ENCODE peak calls at places on chromosome 19, in five cellular contexts. I, Q, U, D and H are unnamed samples. For H3K9me3, the result is how much of the 10 kb centered on the place peaks cover.

GRCh38 chr19:35596366-35596999 is 10.5 kb downstream of the PMIS2 start:
- DNase-seq in I (no peak), Q (no peak), U (no peak), D (no peak), H (no peak)

GRCh38 chr19:44003461-44004134 is 841 bp downstream of the ZNF230 start:
- DNase-seq in I (no peak), Q (no peak), U (peak), D (no peak), H (no peak)

GRCh38 chr19:40549007-40549708 is 27.5 kb upstream of the SHKBP1 start:
- DNase-seq in I (peak), Q (peak), U (peak), D (no peak), H (peak)

GRCh38 chr19:53157601-53158000 is 1.3 kb downstream of the ZNF347 start:
- DNase-seq in I (no peak), Q (no peak), U (peak), D (no peak), H (peak)

GRCh38 chr19:35885909-35886308 is 14.4 kb downstream of the NFKBID start:
- DNase-seq in I (no peak), Q (no peak), U (no peak), D (no peak), H (no peak)

GRCh38 chr19:6030214-6030507 is 52.2 kb upstream of the RANBP3 start:
- DNase-seq in I (no peak), Q (no peak), U (no peak), D (no peak), H (no peak)

GRCh38 chr19:5824791-5825577 is 14.5 kb downstream of the FUT6 start:
- DNase-seq in I (no peak), Q (no peak), U (no peak), D (no peak), H (no peak)

GRCh38 chr19:30175987-30176386 is 196.2 kb upstream of the ZNF536 start:
- DNase-seq in I (no peak), Q (no peak), U (no peak), D (no peak), H (no peak)

GRCh38 chr19:57016491-57016890 is 103.3 kb upstream of the USP29 start:
- DNase-seq in I (no peak), Q (no peak), U (no peak), D (no peak), H (no peak)

GRCh38 chr19:588758-589692 is 656 bp upstream of the HCN2 start:
- DNase-seq in I (no peak), Q (no peak), U (peak), D (no peak), H (no peak)

GRCh38 chr19:3365447-3366103 is 808 bp upstream of the NFIC start:
- DNase-seq in I (peak), Q (peak), U (peak), D (peak), H (peak)

GRCh38 chr19:1445932-1446712 is 3.8 kb upstream of the APC2 start:
- DNase-seq in I (no peak), Q (no peak), U (no peak), D (no peak), H (no peak)

GRCh38 chr19:58577581-58578429 is 4.7 kb upstream of the MZF1 start:
- DNase-seq in I (no peak), Q (peak), U (peak), D (peak), H (peak)

GRCh38 chr19:438416-438958 is 22.3 kb downstream of the SHC2 start:
- DNase-seq in I (no peak), Q (no peak), U (no peak), D (no peak), H (no peak)

GRCh38 chr19:12695997-12696365 is 450 bp downstream of the FBXW9 start:
- DNase-seq in I (no peak), Q (no peak), U (no peak), D (no peak), H (no peak)

GRCh38 chr19:45446295-45446694 is 21.5 kb upstream of the FOSB start:
- DNase-seq in I (no peak), Q (no peak), U (no peak), D (no peak), H (no peak)

GRCh38 chr19:38162094-38162493 is 61.9 kb downstream of the DPF1 start:
- DNase-seq in I (no peak), Q (no peak), U (no peak), D (no peak), H (no peak)

GRCh38 chr19:6239871-6240676 is 39.7 kb downstream of the MLLT1 start:
- DNase-seq in I (no peak), Q (no peak), U (peak), D (no peak), H (no peak)

GRCh38 chr19:15538774-15539173 is 30.4 kb downstream of the CYP4F22 start:
- DNase-seq in I (no peak), Q (no peak), U (no peak), D (no peak), H (no peak)
- H3K9me3 ChIP-seq in I (under half), Q (under half), U (under half), D (under half), H (under half)

GRCh38 chr19:16398530-16399241 is 73.1 kb downstream of the EPS15L1 start:
- DNase-seq in I (no peak), Q (no peak), U (no peak), D (no peak), H (no peak)

GRCh38 chr19:16394111-16394510 is 69.5 kb downstream of the KLF2 start:
- DNase-seq in I (no peak), Q (no peak), U (no peak), D (no peak), H (no peak)

GRCh38 chr19:16391301-16392055 is 66.9 kb downstream of the KLF2 start:
- DNase-seq in I (no peak), Q (no peak), U (no peak), D (no peak), H (no peak)

GRCh38 chr19:16397791-16398529 is 73.3 kb downstream of the KLF2 start:
- DNase-seq in I (no peak), Q (no peak), U (no peak), D (no peak), H (peak)

DNA sequence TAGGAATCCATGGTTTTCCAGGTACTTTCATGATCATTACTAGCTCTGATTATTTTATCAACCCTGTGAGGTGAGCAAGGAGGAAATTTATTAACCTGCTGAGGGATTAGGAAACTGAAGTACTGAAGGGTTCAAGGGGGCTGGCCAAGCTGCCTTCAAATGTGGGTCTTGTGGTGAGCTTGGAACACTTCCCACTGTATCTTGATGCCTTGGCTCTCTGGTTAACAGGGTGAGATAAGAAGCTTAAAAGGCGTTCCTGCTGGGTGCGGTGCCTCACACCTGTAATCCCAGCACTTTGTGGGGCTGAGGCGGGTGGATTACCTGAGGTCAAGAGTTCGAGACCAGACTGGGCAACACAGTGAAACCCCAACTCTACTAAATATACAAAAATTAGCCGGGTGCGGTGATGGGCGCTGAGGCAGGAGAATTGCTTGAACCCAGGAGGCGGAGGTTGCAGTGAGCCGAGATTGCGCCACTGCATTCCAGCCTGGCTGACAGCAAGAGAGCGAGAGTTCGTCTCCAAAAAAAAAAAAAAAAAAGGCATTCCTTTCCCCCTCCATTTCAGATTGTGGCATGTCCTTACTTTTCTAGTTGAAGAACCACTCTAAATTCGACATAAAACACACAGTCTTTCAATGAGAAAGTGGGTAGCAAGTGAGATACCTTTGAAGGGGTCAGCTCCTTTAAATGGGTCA is 70.2 kb downstream of the KLF2 start:
- DNase-seq in I (no peak), Q (no peak), U (no peak), D (no peak), H (no peak)
- TF ChIP-seq POLR2A in I (no peak), Q (no peak), U (no peak), D (no peak), H (no peak)

GRCh38 chr19:50944795-50945194 is 8.0 kb downstream of the KLK5 start:
- DNase-seq in I (no peak), Q (no peak), U (no peak), D (no peak), H (no peak)
- TF ChIP-seq CTCF in I (no peak), Q (no peak), U (no peak), D (no peak), H (no peak)

DNA sequence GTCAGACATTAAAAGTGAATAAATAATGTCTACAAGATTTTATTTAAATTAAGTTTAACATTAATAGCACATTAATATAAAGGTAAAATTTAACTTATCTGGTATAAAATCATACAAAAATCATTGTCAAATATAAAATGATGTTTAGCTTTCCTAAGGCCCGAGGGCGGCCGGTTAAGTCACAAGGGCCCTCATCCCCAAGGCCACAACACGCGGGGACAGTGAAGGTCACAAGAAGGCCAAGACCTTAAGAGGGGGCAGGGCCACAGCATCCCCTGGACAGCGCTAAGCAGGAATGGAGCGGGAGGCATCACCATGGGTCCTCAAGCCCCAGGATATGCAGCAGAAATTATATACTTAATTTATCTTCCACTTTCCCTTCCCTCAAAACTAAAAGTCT is 62.7 kb upstream of the ZNF85 start:
- DNase-seq in I (no peak), Q (no peak), U (no peak), D (no peak), H (no peak)
- H3K9me3 ChIP-seq in I (half or more), Q (under half), U (under half), D (under half), H (under half)

GRCh38 chr19:10421981-10422461 is 1.7 kb downstream of the PDE4A start:
- DNase-seq in I (no peak), Q (no peak), U (no peak), D (no peak), H (no peak)
- TF ChIP-seq POLR2A in I (no peak), Q (no peak), U (no peak), D (no peak), H (no peak)

GRCh38 chr19:15828121-15828620 is 12.7 kb upstream of the OR10H1 start:
- DNase-seq in I (no peak), Q (no peak), U (no peak), D (no peak), H (no peak)
- TF ChIP-seq CTCF in I (no peak), Q (no peak), U (no peak), D (no peak), H (no peak)